ENCODE peak calls at places on chromosomes 16 and 17, in eight cellular contexts. One of them, this sample, is unnamed.

GRCh38 chr16:29720703-29721102 is 25.1 kb downstream of the C16orf54 start:
- DNase-seq in mucosa of gallbladder: no peak
- DNase-seq in astrocyte of the spinal cord: no peak
- DNase-seq in esophagus squamous epithelium: no peak
- DNase-seq in tibial artery: no peak
- DNase-seq in activated naive CD8-positive, alpha-beta T cell treated with anti-CD3 and anti-CD28 coated beads, Interleukin-2, amount 50 U/mL, for 16 hours: no peak
- DNase-seq in SJCRH30: no peak
- DNase-seq in H7: no peak
- DNase-seq in this sample: no peak

GRCh38 chr17:44830359-44831269 is 527 bp upstream of the GJC1 start:
- DNase-seq in mucosa of gallbladder: peak
- DNase-seq in astrocyte of the spinal cord: peak
- DNase-seq in esophagus squamous epithelium: no peak
- DNase-seq in tibial artery: no peak
- DNase-seq in activated naive CD8-positive, alpha-beta T cell treated with anti-CD3 and anti-CD28 coated beads, Interleukin-2, amount 50 U/mL, for 16 hours: no peak
- DNase-seq in SJCRH30: peak
- DNase-seq in H7: peak
- DNase-seq in this sample: no peak

GRCh38 chr16:89139907-89140361 is 31.6 kb upstream of the CDH15 start:
- DNase-seq in mucosa of gallbladder: no peak
- DNase-seq in astrocyte of the spinal cord: no peak
- DNase-seq in esophagus squamous epithelium: no peak
- DNase-seq in tibial artery: no peak
- DNase-seq in activated naive CD8-positive, alpha-beta T cell treated with anti-CD3 and anti-CD28 coated beads, Interleukin-2, amount 50 U/mL, for 16 hours: no peak
- DNase-seq in SJCRH30: no peak
- DNase-seq in H7: no peak
- DNase-seq in this sample: no peak

GRCh38 chr17:40098846-40099626 is 1.4 kb downstream of the NR1D1 start:
- DNase-seq in mucosa of gallbladder: peak
- DNase-seq in astrocyte of the spinal cord: peak
- DNase-seq in esophagus squamous epithelium: peak
- DNase-seq in tibial artery: peak
- DNase-seq in activated naive CD8-positive, alpha-beta T cell treated with anti-CD3 and anti-CD28 coated beads, Interleukin-2, amount 50 U/mL, for 16 hours: peak
- DNase-seq in SJCRH30: peak
- DNase-seq in H7: peak
- DNase-seq in this sample: peak

GRCh38 chr17:32271844-32272243 is 6.2 kb downstream of the RHBDL3 start:
- DNase-seq in mucosa of gallbladder: no peak
- DNase-seq in astrocyte of the spinal cord: no peak
- DNase-seq in esophagus squamous epithelium: no peak
- DNase-seq in tibial artery: no peak
- DNase-seq in activated naive CD8-positive, alpha-beta T cell treated with anti-CD3 and anti-CD28 coated beads, Interleukin-2, amount 50 U/mL, for 16 hours: no peak
- DNase-seq in SJCRH30: no peak
- DNase-seq in H7: no peak
- DNase-seq in this sample: no peak

GRCh38 chr17:80247561-80247960 is 13.1 kb upstream of the RNF213 start:
- DNase-seq in mucosa of gallbladder: no peak
- DNase-seq in astrocyte of the spinal cord: no peak
- DNase-seq in esophagus squamous epithelium: no peak
- DNase-seq in tibial artery: peak
- DNase-seq in activated naive CD8-positive, alpha-beta T cell treated with anti-CD3 and anti-CD28 coated beads, Interleukin-2, amount 50 U/mL, for 16 hours: no peak
- DNase-seq in SJCRH30: no peak
- DNase-seq in H7: peak
- DNase-seq in this sample: no peak

GRCh38 chr17:17495448-17496188 is 577 bp downstream of the RASD1 start:
- DNase-seq in mucosa of gallbladder: no peak
- DNase-seq in astrocyte of the spinal cord: peak
- DNase-seq in esophagus squamous epithelium: no peak
- DNase-seq in tibial artery: peak
- DNase-seq in activated naive CD8-positive, alpha-beta T cell treated with anti-CD3 and anti-CD28 coated beads, Interleukin-2, amount 50 U/mL, for 16 hours: no peak
- DNase-seq in SJCRH30: no peak
- DNase-seq in H7: peak
- DNase-seq in this sample: peak

GRCh38 chr17:43769426-43769825 is 9.4 kb downstream of the DUSP3 start:
- DNase-seq in mucosa of gallbladder: no peak
- DNase-seq in astrocyte of the spinal cord: no peak
- DNase-seq in esophagus squamous epithelium: no peak
- DNase-seq in tibial artery: no peak
- DNase-seq in activated naive CD8-positive, alpha-beta T cell treated with anti-CD3 and anti-CD28 coated beads, Interleukin-2, amount 50 U/mL, for 16 hours: no peak
- DNase-seq in SJCRH30: no peak
- DNase-seq in H7: no peak
- DNase-seq in this sample: no peak

GRCh38 chr16:88274847-88275246 is 107.9 kb upstream of the ZNF469 start:
- DNase-seq in mucosa of gallbladder: no peak
- DNase-seq in astrocyte of the spinal cord: no peak
- DNase-seq in esophagus squamous epithelium: no peak
- DNase-seq in tibial artery: no peak
- DNase-seq in activated naive CD8-positive, alpha-beta T cell treated with anti-CD3 and anti-CD28 coated beads, Interleukin-2, amount 50 U/mL, for 16 hours: no peak
- DNase-seq in SJCRH30: no peak
- DNase-seq in H7: peak
- DNase-seq in this sample: no peak

GRCh38 chr17:65183736-65184135 is 46.6 kb downstream of the RGS9 start:
- DNase-seq in mucosa of gallbladder: no peak
- DNase-seq in astrocyte of the spinal cord: peak
- DNase-seq in esophagus squamous epithelium: no peak
- DNase-seq in tibial artery: no peak
- DNase-seq in activated naive CD8-positive, alpha-beta T cell treated with anti-CD3 and anti-CD28 coated beads, Interleukin-2, amount 50 U/mL, for 16 hours: no peak
- DNase-seq in SJCRH30: no peak
- DNase-seq in H7: peak
- DNase-seq in this sample: no peak

GRCh38 chr16:74049027-74049426 is 247.6 kb upstream of the PSMD7 start:
- DNase-seq in mucosa of gallbladder: no peak
- DNase-seq in astrocyte of the spinal cord: no peak
- DNase-seq in esophagus squamous epithelium: no peak
- DNase-seq in tibial artery: no peak
- DNase-seq in activated naive CD8-positive, alpha-beta T cell treated with anti-CD3 and anti-CD28 coated beads, Interleukin-2, amount 50 U/mL, for 16 hours: no peak
- DNase-seq in SJCRH30: no peak
- DNase-seq in H7: no peak
- DNase-seq in this sample: no peak

GRCh38 chr17:43801844-43802243 is 21.6 kb downstream of the CFAP97D1 start:
- DNase-seq in mucosa of gallbladder: no peak
- DNase-seq in astrocyte of the spinal cord: no peak
- DNase-seq in esophagus squamous epithelium: no peak
- DNase-seq in tibial artery: no peak
- DNase-seq in activated naive CD8-positive, alpha-beta T cell treated with anti-CD3 and anti-CD28 coated beads, Interleukin-2, amount 50 U/mL, for 16 hours: no peak
- DNase-seq in SJCRH30: no peak
- DNase-seq in H7: no peak
- DNase-seq in this sample: no peak

GRCh38 chr16:83356266-83356665 is 451.5 kb upstream of the HSBP1 start:
- DNase-seq in mucosa of gallbladder: peak
- DNase-seq in astrocyte of the spinal cord: peak
- DNase-seq in esophagus squamous epithelium: no peak
- DNase-seq in tibial artery: no peak
- DNase-seq in activated naive CD8-positive, alpha-beta T cell treated with anti-CD3 and anti-CD28 coated beads, Interleukin-2, amount 50 U/mL, for 16 hours: no peak
- DNase-seq in SJCRH30: peak
- DNase-seq in H7: peak
- DNase-seq in this sample: no peak

GRCh38 chr16:66081967-66082366 is 284.5 kb upstream of the CDH5 start:
- DNase-seq in mucosa of gallbladder: no peak
- DNase-seq in astrocyte of the spinal cord: peak
- DNase-seq in esophagus squamous epithelium: no peak
- DNase-seq in tibial artery: no peak
- DNase-seq in activated naive CD8-positive, alpha-beta T cell treated with anti-CD3 and anti-CD28 coated beads, Interleukin-2, amount 50 U/mL, for 16 hours: no peak
- DNase-seq in SJCRH30: no peak
- DNase-seq in H7: peak
- DNase-seq in this sample: no peak

GRCh38 chr17:31807846-31808245 is 51.2 kb downstream of the COPRS start:
- DNase-seq in mucosa of gallbladder: no peak
- DNase-seq in astrocyte of the spinal cord: no peak
- DNase-seq in esophagus squamous epithelium: no peak
- DNase-seq in tibial artery: no peak
- DNase-seq in activated naive CD8-positive, alpha-beta T cell treated with anti-CD3 and anti-CD28 coated beads, Interleukin-2, amount 50 U/mL, for 16 hours: no peak
- DNase-seq in SJCRH30: no peak
- DNase-seq in H7: no peak
- DNase-seq in this sample: no peak

GRCh38 chr17:37770631-37771518 is 26.0 kb upstream of the HNF1B start:
- DNase-seq in mucosa of gallbladder: peak
- DNase-seq in astrocyte of the spinal cord: peak
- DNase-seq in esophagus squamous epithelium: no peak
- DNase-seq in tibial artery: no peak
- DNase-seq in activated naive CD8-positive, alpha-beta T cell treated with anti-CD3 and anti-CD28 coated beads, Interleukin-2, amount 50 U/mL, for 16 hours: no peak
- DNase-seq in SJCRH30: peak
- DNase-seq in H7: peak
- DNase-seq in this sample: no peak

GRCh38 chr17:31231852-31232251 is 65.2 kb downstream of the OMG start:
- DNase-seq in mucosa of gallbladder: no peak
- DNase-seq in astrocyte of the spinal cord: no peak
- DNase-seq in esophagus squamous epithelium: no peak
- DNase-seq in tibial artery: no peak
- DNase-seq in activated naive CD8-positive, alpha-beta T cell treated with anti-CD3 and anti-CD28 coated beads, Interleukin-2, amount 50 U/mL, for 16 hours: no peak
- DNase-seq in SJCRH30: no peak
- DNase-seq in H7: no peak
- DNase-seq in this sample: no peak

GRCh38 chr17:48429638-48430586 is at the start of gene SKAP1:
- DNase-seq in mucosa of gallbladder: no peak
- DNase-seq in astrocyte of the spinal cord: no peak
- DNase-seq in esophagus squamous epithelium: no peak
- DNase-seq in tibial artery: no peak
- DNase-seq in activated naive CD8-positive, alpha-beta T cell treated with anti-CD3 and anti-CD28 coated beads, Interleukin-2, amount 50 U/mL, for 16 hours: no peak
- DNase-seq in SJCRH30: no peak
- DNase-seq in H7: peak
- DNase-seq in this sample: no peak

GRCh38 chr17:45946841-45947256 is 52.2 kb upstream of the STH start:
- DNase-seq in mucosa of gallbladder: no peak
- DNase-seq in astrocyte of the spinal cord: no peak
- DNase-seq in esophagus squamous epithelium: no peak
- DNase-seq in tibial artery: no peak
- DNase-seq in activated naive CD8-positive, alpha-beta T cell treated with anti-CD3 and anti-CD28 coated beads, Interleukin-2, amount 50 U/mL, for 16 hours: no peak
- DNase-seq in SJCRH30: no peak
- DNase-seq in H7: no peak
- DNase-seq in this sample: no peak

GRCh38 chr17:29216856-29217255 is 29.8 kb upstream of the CRYBA1 start:
- DNase-seq in mucosa of gallbladder: no peak
- DNase-seq in astrocyte of the spinal cord: no peak
- DNase-seq in esophagus squamous epithelium: no peak
- DNase-seq in tibial artery: no peak
- DNase-seq in activated naive CD8-positive, alpha-beta T cell treated with anti-CD3 and anti-CD28 coated beads, Interleukin-2, amount 50 U/mL, for 16 hours: no peak
- DNase-seq in SJCRH30: no peak
- DNase-seq in H7: no peak
- DNase-seq in this sample: no peak

GRCh38 chr16:5604770-5605169 is 507.2 kb upstream of the EEF2KMT start:
- DNase-seq in mucosa of gallbladder: peak
- DNase-seq in astrocyte of the spinal cord: no peak
- DNase-seq in esophagus squamous epithelium: no peak
- DNase-seq in tibial artery: no peak
- DNase-seq in activated naive CD8-positive, alpha-beta T cell treated with anti-CD3 and anti-CD28 coated beads, Interleukin-2, amount 50 U/mL, for 16 hours: no peak
- DNase-seq in SJCRH30: peak
- DNase-seq in H7: peak
- DNase-seq in this sample: no peak

GRCh38 chr17:17171991-17172939 is 33.9 kb downstream of the PLD6 start:
- DNase-seq in mucosa of gallbladder: no peak
- DNase-seq in astrocyte of the spinal cord: no peak
- DNase-seq in esophagus squamous epithelium: no peak
- DNase-seq in tibial artery: no peak
- DNase-seq in activated naive CD8-positive, alpha-beta T cell treated with anti-CD3 and anti-CD28 coated beads, Interleukin-2, amount 50 U/mL, for 16 hours: no peak
- DNase-seq in SJCRH30: no peak
- DNase-seq in H7: peak
- DNase-seq in this sample: peak

GRCh38 chr17:35082073-35082657 is 18.7 kb upstream of the RFFL start:
- DNase-seq in mucosa of gallbladder: no peak
- DNase-seq in astrocyte of the spinal cord: peak
- DNase-seq in esophagus squamous epithelium: no peak
- DNase-seq in tibial artery: no peak
- DNase-seq in activated naive CD8-positive, alpha-beta T cell treated with anti-CD3 and anti-CD28 coated beads, Interleukin-2, amount 50 U/mL, for 16 hours: no peak
- DNase-seq in SJCRH30: peak
- DNase-seq in H7: no peak
- DNase-seq in this sample: no peak

GRCh38 chr16:52964290-52964689 is 88.4 kb downstream of the CHD9NB start:
- DNase-seq in mucosa of gallbladder: no peak
- DNase-seq in astrocyte of the spinal cord: no peak
- DNase-seq in esophagus squamous epithelium: no peak
- DNase-seq in tibial artery: no peak
- DNase-seq in activated naive CD8-positive, alpha-beta T cell treated with anti-CD3 and anti-CD28 coated beads, Interleukin-2, amount 50 U/mL, for 16 hours: no peak
- DNase-seq in SJCRH30: no peak
- DNase-seq in H7: no peak
- DNase-seq in this sample: no peak

GRCh38 chr17:68295086-68295485 is 3.8 kb downstream of the ARSG start:
- DNase-seq in mucosa of gallbladder: no peak
- DNase-seq in astrocyte of the spinal cord: no peak
- DNase-seq in esophagus squamous epithelium: no peak
- DNase-seq in tibial artery: no peak
- DNase-seq in activated naive CD8-positive, alpha-beta T cell treated with anti-CD3 and anti-CD28 coated beads, Interleukin-2, amount 50 U/mL, for 16 hours: no peak
- DNase-seq in SJCRH30: no peak
- DNase-seq in H7: no peak
- DNase-seq in this sample: no peak

GRCh38 chr16:6481894-6482293 is 850.8 kb upstream of the RBFOX1 start:
- DNase-seq in mucosa of gallbladder: no peak
- DNase-seq in astrocyte of the spinal cord: no peak
- DNase-seq in esophagus squamous epithelium: no peak
- DNase-seq in tibial artery: no peak
- DNase-seq in activated naive CD8-positive, alpha-beta T cell treated with anti-CD3 and anti-CD28 coated beads, Interleukin-2, amount 50 U/mL, for 16 hours: no peak
- DNase-seq in SJCRH30: no peak
- DNase-seq in H7: no peak
- DNase-seq in this sample: no peak

GRCh38 chr17:8555062-8555461 is 75.5 kb downstream of the MYH10 start:
- DNase-seq in mucosa of gallbladder: no peak
- DNase-seq in astrocyte of the spinal cord: no peak
- DNase-seq in esophagus squamous epithelium: no peak
- DNase-seq in tibial artery: no peak
- DNase-seq in activated naive CD8-positive, alpha-beta T cell treated with anti-CD3 and anti-CD28 coated beads, Interleukin-2, amount 50 U/mL, for 16 hours: no peak
- DNase-seq in SJCRH30: no peak
- DNase-seq in H7: no peak
- DNase-seq in this sample: no peak

GRCh38 chr17:42378597-42379594 is 9.3 kb downstream of the STAT3 start:
- DNase-seq in mucosa of gallbladder: no peak
- DNase-seq in astrocyte of the spinal cord: peak
- DNase-seq in esophagus squamous epithelium: no peak
- DNase-seq in tibial artery: no peak
- DNase-seq in activated naive CD8-positive, alpha-beta T cell treated with anti-CD3 and anti-CD28 coated beads, Interleukin-2, amount 50 U/mL, for 16 hours: no peak
- DNase-seq in SJCRH30: no peak
- DNase-seq in H7: no peak
- DNase-seq in this sample: no peak

GRCh38 chr16:30145692-30146091 is 22.7 kb upstream of the MAPK3 start:
- DNase-seq in mucosa of gallbladder: no peak
- DNase-seq in astrocyte of the spinal cord: no peak
- DNase-seq in esophagus squamous epithelium: no peak
- DNase-seq in tibial artery: no peak
- DNase-seq in activated naive CD8-positive, alpha-beta T cell treated with anti-CD3 and anti-CD28 coated beads, Interleukin-2, amount 50 U/mL, for 16 hours: no peak
- DNase-seq in SJCRH30: no peak
- DNase-seq in H7: no peak
- DNase-seq in this sample: no peak

GRCh38 chr17:75260679-75261335 is 599 bp downstream of the GGA3 start:
- DNase-seq in mucosa of gallbladder: no peak
- DNase-seq in astrocyte of the spinal cord: no peak
- DNase-seq in esophagus squamous epithelium: no peak
- DNase-seq in tibial artery: no peak
- DNase-seq in activated naive CD8-positive, alpha-beta T cell treated with anti-CD3 and anti-CD28 coated beads, Interleukin-2, amount 50 U/mL, for 16 hours: no peak
- DNase-seq in SJCRH30: no peak
- DNase-seq in H7: peak
- DNase-seq in this sample: no peak

GRCh38 chr17:49170216-49170615 is 37.6 kb downstream of the B4GALNT2 start:
- DNase-seq in mucosa of gallbladder: no peak
- DNase-seq in astrocyte of the spinal cord: no peak
- DNase-seq in esophagus squamous epithelium: no peak
- DNase-seq in tibial artery: no peak
- DNase-seq in activated naive CD8-positive, alpha-beta T cell treated with anti-CD3 and anti-CD28 coated beads, Interleukin-2, amount 50 U/mL, for 16 hours: no peak
- DNase-seq in SJCRH30: no peak
- DNase-seq in H7: no peak
- DNase-seq in this sample: no peak

GRCh38 chr17:72110953-72111339 is 9.9 kb upstream of the SOX9 start:
- DNase-seq in mucosa of gallbladder: no peak
- DNase-seq in astrocyte of the spinal cord: no peak
- DNase-seq in esophagus squamous epithelium: no peak
- DNase-seq in tibial artery: no peak
- DNase-seq in activated naive CD8-positive, alpha-beta T cell treated with anti-CD3 and anti-CD28 coated beads, Interleukin-2, amount 50 U/mL, for 16 hours: no peak
- DNase-seq in SJCRH30: no peak
- DNase-seq in H7: no peak
- DNase-seq in this sample: no peak

GRCh38 chr16:15490123-15490711 is 55.8 kb downstream of the BMERB1 start:
- DNase-seq in mucosa of gallbladder: no peak
- DNase-seq in astrocyte of the spinal cord: no peak
- DNase-seq in esophagus squamous epithelium: no peak
- DNase-seq in tibial artery: no peak
- DNase-seq in activated naive CD8-positive, alpha-beta T cell treated with anti-CD3 and anti-CD28 coated beads, Interleukin-2, amount 50 U/mL, for 16 hours: no peak
- DNase-seq in SJCRH30: no peak
- DNase-seq in H7: no peak
- DNase-seq in this sample: no peak

GRCh38 chr17:69997332-69997731 is 77.7 kb upstream of the KCNJ16 start:
- DNase-seq in mucosa of gallbladder: peak
- DNase-seq in astrocyte of the spinal cord: peak
- DNase-seq in esophagus squamous epithelium: no peak
- DNase-seq in tibial artery: no peak
- DNase-seq in activated naive CD8-positive, alpha-beta T cell treated with anti-CD3 and anti-CD28 coated beads, Interleukin-2, amount 50 U/mL, for 16 hours: no peak
- DNase-seq in SJCRH30: no peak
- DNase-seq in H7: no peak
- DNase-seq in this sample: no peak